ENCODE peak calls at places on chromosomes 1 and 21, in ten cellular contexts. U, S, E, Q, I, B, D, T, H and M are unnamed samples.

GRCh38 chr1:63691672-63692425 is 82.0 kb upstream of the ROR1 start:
- DNase-seq in B (peak), D (no peak), T (no peak), H (peak), Q (no peak), S (no peak), E (peak), U (peak), I (peak), M (no peak)

GRCh38 chr1:111541721-111542120 is 38.3 kb upstream of the ADORA3 start:
- DNase-seq in Q (no peak), H (no peak), I (peak), D (no peak), U (no peak), B (no peak), T (no peak), E (peak), S (no peak), M (no peak)

GRCh38 chr1:210001751-210002150 is 63.7 kb downstream of the SYT14 start:
- DNase-seq in S (no peak), E (peak), H (no peak), U (no peak), I (peak), T (no peak), D (no peak), Q (no peak), B (no peak), M (no peak)

GRCh38 chr1:201783067-201783466 is 45.9 kb upstream of the IPO9 start:
- DNase-seq in B (no peak), T (no peak), S (no peak), H (no peak), U (no peak), E (no peak), I (no peak), D (no peak), Q (no peak), M (no peak)

GRCh38 chr1:29991025-29991424 is 732.4 kb downstream of the MATN1 start:
- DNase-seq in I (no peak), S (no peak), H (no peak), U (no peak), Q (peak), B (no peak), T (no peak), D (no peak), E (no peak), M (no peak)

GRCh38 chr1:27527857-27528700 is 38.1 kb upstream of the WASF2 start:
- DNase-seq in T (peak), E (no peak), D (no peak), U (peak), S (no peak), H (no peak), Q (peak), B (peak), I (no peak), M (peak)

GRCh38 chr1:154170547-154171221 is 15.8 kb upstream of the NUP210L start:
- DNase-seq in U (no peak), B (no peak), T (no peak), D (no peak), Q (no peak), I (no peak), H (no peak), E (no peak), S (peak), M (no peak)

GRCh38 chr1:82491301-82491986 is 690.7 kb downstream of the ADGRL2 start:
- DNase-seq in U (no peak), D (no peak), Q (no peak), T (no peak), H (no peak), B (no peak), S (no peak), I (peak), E (peak), M (no peak)

GRCh38 chr1:31672988-31673387 is 28.3 kb upstream of the PEF1 start:
- DNase-seq in S (no peak), Q (peak), I (no peak), H (no peak), T (no peak), B (no peak), E (no peak), D (no peak), U (peak), M (peak)

GRCh38 chr21:21213297-21213696 is 215.1 kb downstream of the NCAM2 start:
- DNase-seq in E (peak), B (no peak), D (no peak), Q (no peak), T (no peak), I (peak), S (no peak), U (peak), H (no peak), M (no peak)

GRCh38 chr1:21457654-21458053 is 17.7 kb downstream of the NBPF3 start:
- DNase-seq in I (no peak), S (no peak), B (no peak), Q (no peak), D (no peak), U (no peak), E (no peak), T (no peak), H (no peak), M (no peak)

GRCh38 chr1:75522389-75522788 is 88.5 kb downstream of the SLC44A5 start:
- DNase-seq in H (no peak), U (no peak), D (no peak), B (no peak), Q (no peak), T (no peak), S (no peak), I (no peak), E (peak), M (no peak)

GRCh38 chr1:100785399-100786082 is 66.0 kb downstream of the VCAM1 start:
- DNase-seq in I (peak), Q (no peak), B (no peak), S (no peak), H (no peak), T (no peak), U (peak), D (no peak), E (peak), M (no peak)

GRCh38 chr1:228544021-228544850 is 57.1 kb downstream of the RNF187 start:
- DNase-seq in Q (no peak), B (no peak), T (no peak), H (no peak), D (no peak), E (no peak), U (no peak), I (no peak), S (no peak), M (no peak)

GRCh38 chr1:241208910-241209414 is 148.0 kb downstream of the RGS7 start:
- DNase-seq in S (no peak), H (no peak), Q (no peak), D (no peak), I (no peak), T (no peak), B (no peak), U (no peak), E (no peak), M (no peak)

GRCh38 chr1:32773764-32774463 is 43.2 kb downstream of the YARS1 start:
- DNase-seq in B (no peak), U (no peak), T (no peak), Q (no peak), E (no peak), I (no peak), D (no peak), H (no peak), S (no peak), M (no peak)

GRCh38 chr1:177800386-177801058 is 169.3 kb downstream of the SEC16B start:
- DNase-seq in H (no peak), Q (no peak), E (peak), T (no peak), I (peak), D (no peak), B (peak), S (no peak), U (peak), M (no peak)

GRCh38 chr21:45865106-45865835 is 116.3 kb upstream of the COL6A1 start:
- DNase-seq in Q (no peak), U (peak), B (no peak), H (no peak), D (no peak), E (peak), T (peak), S (no peak), I (peak), M (no peak)

GRCh38 chr1:100628631-100629081 is 90.7 kb downstream of the GPR88 start:
- DNase-seq in U (peak), T (no peak), Q (no peak), H (no peak), I (peak), S (no peak), E (peak), B (no peak), D (no peak), M (no peak)